ENCODE peak calls at places on chromosomes 12 and 14, in nine cellular contexts. X is H9, K is stomach, O is fibroblast of lung, M is PC-3, L is HCT116, H is adrenal gland, J is T-helper 17 cell, E is transverse colon. B is an unnamed sample. For H3K9me3, the result is how much of the 10 kb centered on the place peaks cover.

GRCh38 chr14:89667983-89668382 is 250.9 kb upstream of the FOXN3 start:
- DNase-seq in J (no peak), O (peak), H (no peak), K (no peak), L (no peak), M (no peak), X (no peak), E (no peak), B (no peak)

GRCh38 chr12:124720019-124720686 is 143.5 kb downstream of the SCARB1 start:
- DNase-seq in O (peak), E (no peak), X (no peak), M (peak), K (no peak), H (no peak), J (no peak), L (no peak), B (no peak)

GRCh38 chr12:126708492-126708896 is 1558.5 kb upstream of the TMEM132C start:
- DNase-seq in L (no peak), K (no peak), H (no peak), M (peak), E (no peak), O (peak), X (no peak), J (no peak), B (no peak)

GRCh38 chr14:106294324-106294723 is 767.9 kb downstream of the TMEM121 start:
- DNase-seq in E (no peak), H (no peak), X (no peak), J (no peak), O (no peak), L (no peak), M (no peak), K (no peak), B (no peak)

GRCh38 chr14:88974991-88975835 is 150.8 kb downstream of the TTC8 start:
- DNase-seq in J (no peak), H (peak), O (no peak), K (no peak), E (peak), X (no peak), L (no peak), M (no peak), B (no peak)

GRCh38 chr12:56834886-56835285 is 71.8 kb downstream of the HSD17B6 start:
- DNase-seq in O (no peak), K (no peak), J (no peak), L (no peak), X (no peak), H (peak), E (no peak), M (no peak), B (no peak)

GRCh38 chr12:63083046-63083445 is 68.0 kb downstream of the AVPR1A start:
- DNase-seq in O (no peak), L (no peak), H (no peak), J (no peak), X (no peak), M (no peak), E (no peak), K (no peak), B (no peak)

GRCh38 chr14:105146181-105146975 is 22.2 kb downstream of the JAG2 start:
- DNase-seq in E (no peak), J (no peak), M (no peak), L (no peak), O (no peak), X (peak), K (no peak), H (no peak), B (no peak)

GRCh38 chr14:34012978-34013713 is 62.3 kb upstream of the EGLN3 start:
- DNase-seq in J (no peak), H (no peak), L (no peak), X (no peak), E (no peak), K (no peak), M (no peak), O (no peak), B (no peak)

GRCh38 chr14:72401632-72402428 is 469.6 kb downstream of the RGS6 start:
- DNase-seq in J (no peak), X (no peak), M (peak), E (no peak), H (no peak), O (peak), L (no peak), K (no peak), B (no peak)

GRCh38 chr14:61608245-61609142 is 86.8 kb upstream of the HIF1A start:
- DNase-seq in H (no peak), L (no peak), M (peak), E (no peak), K (no peak), X (no peak), O (peak), J (no peak), B (no peak)

GRCh38 chr14:36222952-36223468 is 46.5 kb upstream of the PTCSC3 start:
- DNase-seq in M (no peak), O (peak), H (no peak), E (no peak), X (no peak), L (no peak), J (no peak), K (no peak), B (no peak)

GRCh38 chr12:67720383-67720856 is 71.9 kb downstream of the DYRK2 start:
- DNase-seq in M (peak), H (no peak), L (no peak), K (no peak), X (no peak), J (no peak), O (peak), E (no peak), B (no peak)

GRCh38 chr12:94545937-94546771 is 86.5 kb upstream of the CEP83 start:
- DNase-seq in O (peak), X (peak), H (peak), K (peak), J (no peak), E (peak), L (peak), M (peak), B (no peak)

GRCh38 chr12:120697344-120697743 is 10.4 kb downstream of the MLEC start:
- DNase-seq in H (no peak), E (no peak), O (no peak), X (no peak), L (no peak), M (no peak), K (no peak), J (no peak), B (no peak)

GRCh38 chr14:76500011-76500410 is 124.1 kb downstream of the ESRRB start:
- DNase-seq in H (no peak), K (no peak), X (no peak), J (no peak), M (peak), E (no peak), O (peak), L (no peak), B (no peak)

GRCh38 chr12:98419795-98420402 is 95.5 kb upstream of the TMPO start:
- DNase-seq in H (no peak), X (no peak), J (no peak), O (no peak), K (no peak), L (no peak), E (no peak), M (no peak), B (no peak)

GRCh38 chr12:101781834-101782543 is 42.7 kb upstream of the SYCP3 start:
- DNase-seq in M (no peak), J (no peak), K (no peak), E (no peak), L (no peak), O (peak), X (no peak), H (no peak), B (no peak)

GRCh38 chr14:74426202-74426582 is at the start of gene SYNDIG1L:
- DNase-seq in H (peak), E (no peak), M (no peak), O (no peak), L (no peak), J (no peak), X (no peak), K (no peak), B (no peak)

GRCh38 chr14:59964251-59965007 is 44.5 kb downstream of the LRRC9 start:
- DNase-seq in H (no peak), E (no peak), O (peak), X (no peak), M (peak), K (no peak), L (no peak), J (no peak), B (no peak)

GRCh38 chr12:15180975-15181683 is 40.1 kb downstream of the RERG start:
- DNase-seq in K (no peak), X (no peak), L (no peak), O (no peak), E (no peak), J (no peak), M (no peak), H (no peak), B (no peak)

GRCh38 chr12:124480469-124481256 is 86.7 kb downstream of the NCOR2 start:
- DNase-seq in L (no peak), X (no peak), H (peak), M (peak), J (peak), O (peak), K (peak), E (peak), B (peak)

GRCh38 chr12:47207829-47208248 is 128.1 kb upstream of the AMIGO2 start:
- DNase-seq in M (no peak), E (no peak), H (no peak), J (no peak), X (no peak), K (no peak), O (no peak), L (no peak), B (no peak)

GRCh38 chr12:87518508-87518907 is 510.7 kb downstream of the C12orf50 start:
- DNase-seq in X (no peak), E (no peak), O (peak), H (no peak), J (no peak), K (no peak), L (no peak), M (no peak), B (no peak)

GRCh38 chr14:106491851-106492250 is 965.5 kb downstream of the TMEM121 start:
- DNase-seq in O (no peak), H (no peak), J (no peak), X (no peak), E (peak), M (peak), K (no peak), L (no peak), B (no peak)

GRCh38 chr12:24565300-24565699 is 383.6 kb downstream of the BCAT1 start:
- DNase-seq in E (no peak), H (no peak), X (peak), K (no peak), J (no peak), L (no peak), M (no peak), O (no peak), B (no peak)

GRCh38 chr12:88752183-88752582 is 171.9 kb upstream of the KITLG start:
- DNase-seq in O (no peak), L (no peak), K (no peak), M (no peak), E (no peak), J (no peak), H (no peak), X (no peak), B (no peak)

GRCh38 chr12:52428121-52428520 is 6.0 kb downstream of the KRT75 start:
- DNase-seq in H (no peak), K (no peak), J (no peak), M (no peak), L (no peak), E (no peak), O (no peak), X (peak), B (no peak)

GRCh38 chr12:14731821-14732220 is 35.4 kb upstream of the GUCY2C start:
- DNase-seq in O (no peak), L (no peak), K (no peak), X (no peak), J (no peak), E (no peak), M (no peak), H (no peak), B (no peak)

GRCh38 chr12:5630101-5630500 is 198.2 kb downstream of the NTF3 start:
- DNase-seq in H (no peak), J (no peak), X (no peak), K (no peak), M (no peak), L (no peak), O (no peak), E (no peak), B (no peak)

GRCh38 chr14:66099931-66100330 is 386.2 kb upstream of the CCDC196 start:
- DNase-seq in K (no peak), E (no peak), M (no peak), H (no peak), L (no peak), O (no peak), J (no peak), X (no peak), B (no peak)

GRCh38 chr14:94689218-94689984 is 77.2 kb downstream of the SERPINA3 start:
- DNase-seq in O (peak), E (peak), L (no peak), X (peak), H (peak), K (peak), M (peak), J (no peak), B (no peak)

GRCh38 chr12:129765719-129766118 is 138.1 kb downstream of the TMEM132D start:
- DNase-seq in H (no peak), J (no peak), O (no peak), K (no peak), X (no peak), L (no peak), E (no peak), M (no peak), B (no peak)

GRCh38 chr12:129762436-129762835 is 141.4 kb downstream of the TMEM132D start:
- DNase-seq in K (no peak), L (no peak), J (no peak), E (no peak), H (no peak), M (no peak), O (no peak), X (no peak), B (no peak)
- H3K9me3 ChIP-seq in K (under half), L (under half), J (under half), E (under half), H (under half), M (under half), O (under half), X (under half), B (under half)

DNA sequence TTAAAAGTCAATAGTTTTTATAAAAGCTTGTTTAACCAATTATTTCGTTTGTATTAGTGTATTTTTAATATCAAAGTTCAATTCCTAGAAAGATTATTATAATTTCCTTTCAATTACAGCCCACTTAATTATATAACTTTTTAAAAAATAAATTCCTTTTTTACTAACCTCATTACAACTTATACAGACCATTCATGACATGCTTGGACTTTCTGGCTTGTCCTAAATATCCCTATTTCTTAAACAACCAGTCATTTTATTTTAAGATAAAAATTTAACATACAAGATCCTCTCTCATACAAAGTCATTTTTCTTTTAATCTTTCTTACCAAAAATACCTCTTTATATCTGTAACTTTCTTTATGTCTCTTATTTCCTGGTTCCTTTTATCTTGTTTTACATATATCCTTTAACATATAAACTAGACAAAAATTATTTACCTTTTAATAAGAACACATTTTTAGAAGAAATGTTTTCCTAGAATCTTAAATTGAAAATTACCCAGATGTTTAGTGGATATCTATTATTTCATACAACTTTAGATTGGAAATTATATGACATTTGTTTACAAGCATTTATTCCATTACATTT is 10.4 kb upstream of the TMEM263 start:
- DNase-seq in E (no peak), H (no peak), O (no peak), K (no peak), M (no peak), L (no peak), J (no peak), X (no peak), B (no peak)
- H3K9me3 ChIP-seq in E (under half), H (under half), O (under half), K (under half), M (under half), L (under half), J (under half), X (under half), B (under half)

GRCh38 chr12:3409662-3410061 is 81.3 kb upstream of the PRMT8 start:
- DNase-seq in K (no peak), X (no peak), M (no peak), O (no peak), J (no peak), H (no peak), L (no peak), E (no peak), B (no peak)
- H3K9me3 ChIP-seq in K (half or more), X (under half), M (under half), O (under half), J (under half), H (under half), L (under half), E (under half), B (under half)

GRCh38 chr14:50022661-50023060 is 93.7 kb downstream of the VCPKMT start:
- DNase-seq in L (no peak), O (no peak), J (no peak), K (no peak), M (no peak), H (no peak), E (no peak), X (no peak), B (no peak)
- H3K9me3 ChIP-seq in L (under half), O (under half), J (under half), K (under half), M (under half), H (under half), E (under half), X (under half), B (under half)

GRCh38 chr14:87380054-87380453 is 612.9 kb downstream of the GALC start:
- DNase-seq in J (no peak), L (no peak), K (no peak), O (no peak), H (no peak), X (no peak), E (no peak), M (no peak), B (no peak)
- H3K9me3 ChIP-seq in J (under half), L (under half), K (under half), O (under half), H (under half), X (under half), E (under half), M (under half), B (under half)

B was measured in keratinocyte.